ENCODE peak calls at places on chromosomes 12 and 14, in seven cellular contexts. J, M, S, B, Y, P and G are unnamed samples.

GRCh38 chr12:89353188-89353822 is 1.0 kb upstream of the DUSP6 start:
- DNase-seq in S (peak; percentile 80), M (peak; percentile 39), Y (peak; percentile 88), P (no peak), B (peak; percentile 79), J (peak; percentile 76), G (peak; percentile 74)

GRCh38 chr14:85195872-85196477 is 334.0 kb upstream of the FLRT2 start:
- DNase-seq in B (peak; percentile 33), J (peak; percentile 41), Y (no peak), P (no peak), S (no peak), M (no peak), G (no peak)

GRCh38 chr12:54273981-54274380 is 5.9 kb downstream of the CBX5 start:
- DNase-seq in Y (peak; percentile 31), M (no peak), S (no peak), J (no peak), B (no peak), P (no peak), G (no peak)

GRCh38 chr12:2893007-2893406 is 2.3 kb downstream of the TULP3 start:
- DNase-seq in S (no peak), M (no peak), B (peak; percentile 80), Y (peak; percentile 86), J (peak; percentile 84), P (peak; percentile 86), G (no peak)

GRCh38 chr12:70823182-70823976 is 97.2 kb downstream of the PTPRR start:
- DNase-seq in B (no peak), S (no peak), Y (no peak), J (no peak), M (no peak), P (no peak), G (no peak)

GRCh38 chr12:42180990-42181611 is 36.4 kb upstream of the GXYLT1 start:
- DNase-seq in Y (peak; percentile 16), S (no peak), M (no peak), B (peak; percentile 62), J (peak; percentile 55), P (no peak), G (no peak)

GRCh38 chr12:113191236-113191635 is 5.7 kb downstream of the RITA1 start:
- DNase-seq in Y (no peak), J (no peak), P (no peak), M (no peak), B (no peak), S (no peak), G (no peak)

GRCh38 chr12:106138646-106139421 is at the start of gene NUAK1:
- DNase-seq in Y (peak; percentile 72), B (peak; percentile 58), M (peak; percentile 67), S (peak; percentile 65), P (no peak), J (peak; percentile 69), G (no peak)

GRCh38 chr14:64646103-64646502 is 58.1 kb upstream of the PLEKHG3 start:
- DNase-seq in M (no peak), B (peak; percentile 89), J (peak; percentile 86), S (no peak), P (no peak), Y (peak; percentile 12), G (no peak)

GRCh38 chr12:110102255-110102654 is 21.9 kb upstream of the IFT81 start:
- DNase-seq in M (peak; percentile 46), Y (peak; percentile 72), B (peak; percentile 52), S (no peak), P (no peak), J (peak; percentile 57), G (no peak)

GRCh38 chr14:86961106-86961716 is 1031.8 kb downstream of the GALC start:
- DNase-seq in S (no peak), B (no peak), M (no peak), Y (no peak), P (no peak), J (peak; percentile 18), G (no peak)

GRCh38 chr12:110913119-110914056 is 7.0 kb downstream of the MYL2 start:
- DNase-seq in P (no peak), M (no peak), J (no peak), S (no peak), Y (no peak), B (no peak), G (no peak)

GRCh38 chr14:88439088-88439487 is 53.6 kb downstream of the SPATA7 start:
- DNase-seq in Y (no peak), S (no peak), P (no peak), B (no peak), M (no peak), J (no peak), G (no peak)

GRCh38 chr12:56880416-56881035 is 53.7 kb downstream of the SDR9C7 start:
- DNase-seq in S (no peak), B (peak; percentile 32), M (no peak), Y (no peak), J (peak; percentile 23), P (no peak), G (no peak)

GRCh38 chr14:36657409-36658090 is 4.1 kb upstream of the PAX9 start:
- DNase-seq in M (no peak), J (no peak), P (no peak), S (no peak), Y (no peak), B (no peak), G (no peak)
- H3K4me3 ChIP-seq in M (peak overlapping the region; percentile 45), J (peak overlapping the region; percentile 14), P (no peak overlapping the region), S (no peak overlapping the region), Y (peak overlapping the region; percentile 21), B (no peak overlapping the region), G (peak overlapping the region; percentile 56)

GRCh38 chr12:51973560-51973959 is 22.1 kb downstream of the ACVR1B start:
- DNase-seq in Y (no peak), S (no peak), J (peak; percentile 71), B (peak; percentile 71), P (peak; percentile 39), M (no peak), G (no peak)
- H3K4me3 ChIP-seq in Y (no peak overlapping the region), S (no peak overlapping the region), J (no peak overlapping the region), B (no peak overlapping the region), P (no peak overlapping the region), M (no peak overlapping the region), G (no peak overlapping the region)

DNA sequence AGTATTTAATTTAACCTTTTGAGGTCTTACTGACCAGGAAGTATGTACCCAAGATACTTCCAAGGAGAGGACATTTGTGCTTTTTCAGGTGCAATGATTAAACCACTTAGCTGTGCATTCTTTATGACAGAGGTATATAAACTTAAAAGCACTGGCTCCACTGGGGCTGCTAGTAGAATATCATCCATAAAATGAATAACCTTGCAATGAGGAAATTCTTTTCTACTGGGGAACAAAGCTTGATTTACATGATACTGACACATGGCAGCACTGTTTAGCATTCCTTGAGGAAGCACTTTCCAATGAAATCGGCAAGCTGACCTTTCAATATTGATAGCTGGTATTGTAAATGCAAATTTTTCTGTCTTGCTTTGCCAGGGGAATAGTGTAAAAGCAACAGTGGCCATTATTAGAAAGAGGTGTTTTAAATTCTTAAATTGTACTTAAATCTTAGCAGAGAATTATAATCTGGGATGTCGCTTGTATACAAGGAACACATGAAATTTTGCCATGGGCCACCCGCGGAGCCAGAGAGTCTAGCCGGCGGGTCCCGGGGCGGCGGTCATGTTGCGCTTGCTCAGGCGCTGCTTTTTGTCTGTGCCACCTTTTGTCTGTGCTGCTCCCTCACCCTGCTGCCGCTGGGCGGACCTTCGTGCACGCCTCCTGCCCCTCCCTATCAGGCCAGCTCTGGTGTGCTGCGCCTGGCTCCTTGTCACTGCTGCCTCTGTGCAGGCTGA is 20.9 kb upstream of the BLTP3B start:
- DNase-seq in M (peak; percentile 73), P (no peak), S (peak; percentile 87), J (peak; percentile 67), Y (peak; percentile 35), B (peak; percentile 64), G (peak; percentile 81)
- H3K4me3 ChIP-seq in M (peak overlapping the region; percentile 55), P (peak overlapping the region; percentile 26), S (peak overlapping the region; percentile 18), J (peak overlapping the region; percentile 26), Y (peak overlapping the region; percentile 21), B (peak overlapping the region; percentile 4), G (peak overlapping the region; percentile 55)

GRCh38 chr14:30826070-30826469 is 48.3 kb upstream of the COCH start:
- DNase-seq in B (no peak), P (no peak), J (no peak), S (no peak), M (no peak), Y (no peak), G (no peak)
- H3K4me3 ChIP-seq in B (no peak overlapping the region), P (no peak overlapping the region), J (no peak overlapping the region), S (no peak overlapping the region), M (no peak overlapping the region), Y (no peak overlapping the region), G (no peak overlapping the region)

GRCh38 chr12:128052341-128052740 is 214.6 kb upstream of the TMEM132C start:
- DNase-seq in M (no peak), P (no peak), B (no peak), J (no peak), S (no peak), Y (peak; percentile 30), G (no peak)
- H3K4me3 ChIP-seq in M (no peak overlapping the region), P (no peak overlapping the region), B (no peak overlapping the region), J (no peak overlapping the region), S (no peak overlapping the region), Y (no peak overlapping the region), G (no peak overlapping the region)

GRCh38 chr12:31029916-31030562 is 43.6 kb upstream of the DDX11 start:
- DNase-seq in J (no peak), B (no peak), P (no peak), M (no peak), S (peak; percentile 13), Y (no peak), G (no peak)
- H3K4me3 ChIP-seq in J (no peak overlapping the region), B (no peak overlapping the region), P (no peak overlapping the region), M (no peak overlapping the region), S (no peak overlapping the region), Y (no peak overlapping the region), G (no peak overlapping the region)

GRCh38 chr12:82314406-82314892 is 43.7 kb downstream of the CCDC59 start:
- DNase-seq in P (no peak), B (no peak), M (no peak), J (no peak), Y (no peak), S (peak; percentile 44), G (no peak)
- H3K4me3 ChIP-seq in P (no peak overlapping the region), B (no peak overlapping the region), M (no peak overlapping the region), J (no peak overlapping the region), Y (no peak overlapping the region), S (no peak overlapping the region), G (no peak overlapping the region)

GRCh38 chr12:52032431-52032796 is 18.8 kb upstream of the NR4A1 start:
- DNase-seq in S (peak; percentile 69), P (no peak), M (peak; percentile 80), B (peak; percentile 87), J (peak; percentile 91), Y (peak; percentile 83), G (peak; percentile 86)
- H3K4me3 ChIP-seq in S (peak overlapping the region; percentile 34), P (peak overlapping the region; percentile 29), M (peak overlapping the region; percentile 58), B (peak overlapping the region; percentile 22), J (peak overlapping the region; percentile 39), Y (peak overlapping the region; percentile 38), G (peak overlapping the region; percentile 46)

GRCh38 chr14:30291216-30291615 is 267.7 kb upstream of the G2E3 start:
- DNase-seq in B (peak; percentile 67), Y (peak; percentile 64), J (peak; percentile 68), M (no peak), P (peak; percentile 47), S (no peak), G (no peak)
- H3K4me3 ChIP-seq in B (no peak overlapping the region), Y (no peak overlapping the region), J (no peak overlapping the region), M (no peak overlapping the region), P (no peak overlapping the region), S (no peak overlapping the region), G (no peak overlapping the region)